ENCODE peak calls at places on chromosomes 13 and 19, in ten cellular contexts. Y, Z, E, F, V, I, A, B, G and J are unnamed samples.

GRCh38 chr19:5943623-5944022 is 29.6 kb downstream of the CAPS start:
- DNase-seq in Y (peak; percentile 73), Z (no peak), A (no peak), V (no peak), G (no peak), E (no peak), B (no peak), F (peak; percentile 82), I (no peak), J (peak; percentile 45)

GRCh38 chr19:15108145-15108844 is 1.1 kb downstream of the SYDE1 start:
- DNase-seq in Y (peak; percentile 21), E (no peak), I (no peak), Z (no peak), B (no peak), G (no peak), V (no peak), A (no peak), F (no peak), J (peak; percentile 52)

GRCh38 chr13:42991892-42992584 is at the start of gene EPSTI1:
- DNase-seq in I (no peak), A (peak; percentile 58), E (peak; percentile 52), G (no peak), F (peak; percentile 74), Z (peak; percentile 5), V (peak; percentile 92), B (peak; percentile 75), Y (peak; percentile 79), J (peak; percentile 44)

GRCh38 chr19:16118489-16119033 is 6.9 kb downstream of the RAB8A start:
- DNase-seq in F (no peak), B (no peak), E (no peak), I (no peak), V (no peak), Y (no peak), G (peak; percentile 35), A (no peak), Z (no peak), J (no peak)

GRCh38 chr19:19644054-19644388 is 564 bp upstream of the GMIP start:
- DNase-seq in A (no peak), Y (no peak), B (no peak), I (no peak), E (no peak), Z (no peak), F (no peak), G (no peak), V (no peak), J (no peak)

GRCh38 chr19:35153701-35154534 is 617 bp upstream of the FXYD5 start:
- DNase-seq in V (peak; percentile 89), A (peak; percentile 48), F (no peak), Y (peak; percentile 48), B (no peak), I (peak; percentile 95), E (no peak), Z (no peak), G (no peak), J (no peak)

GRCh38 chr13:104477256-104477655 is 1411.0 kb upstream of the SLC10A2 start:
- DNase-seq in G (no peak), I (no peak), A (no peak), Z (no peak), Y (no peak), B (no peak), E (no peak), F (no peak), V (no peak), J (no peak)

GRCh38 chr13:97339019-97339988 is 94.7 kb upstream of the RAP2A start:
- DNase-seq in F (peak; percentile 98), E (no peak), V (no peak), A (no peak), G (no peak), Y (peak; percentile 95), I (no peak), B (peak; percentile 66), Z (peak; percentile 38), J (no peak)

GRCh38 chr13:101190337-101190736 is 226.0 kb downstream of the NALCN start:
- DNase-seq in F (no peak), V (no peak), I (no peak), A (no peak), Y (peak; percentile 5), E (no peak), G (no peak), B (no peak), Z (no peak), J (no peak)

GRCh38 chr13:65287405-65287804 is 1942.7 kb downstream of the PCDH9 start:
- DNase-seq in I (no peak), V (no peak), Y (no peak), Z (no peak), F (no peak), E (no peak), A (no peak), B (no peak), G (no peak), J (no peak)

GRCh38 chr13:30222253-30222652 is 85.1 kb downstream of the KATNAL1 start:
- DNase-seq in Y (no peak), E (no peak), Z (no peak), A (no peak), V (no peak), I (no peak), G (no peak), B (no peak), F (peak; percentile 45), J (no peak)

GRCh38 chr19:11198769-11199469 is 1.6 kb upstream of the KANK2 start:
- DNase-seq in Z (no peak), E (no peak), V (no peak), Y (no peak), A (no peak), F (no peak), I (no peak), G (no peak), B (no peak), J (no peak)
- H3K4me1 ChIP-seq in Z (peaks cover 51% of the 10 kb centered on the region), E (peaks cover 55% of the 10 kb centered on the region), V (peaks cover 45% of the 10 kb centered on the region), Y (peaks cover 13% of the 10 kb centered on the region), A (peaks cover 12% of the 10 kb centered on the region), F (peaks cover 27% of the 10 kb centered on the region), I (peaks cover 51% of the 10 kb centered on the region), G (peaks cover 13% of the 10 kb centered on the region), B (peaks cover 7% of the 10 kb centered on the region), J (peaks cover 19% of the 10 kb centered on the region)

GRCh38 chr19:292281-292884 is 1.2 kb upstream of the PLPP2 start:
- DNase-seq in I (no peak), Y (no peak), B (no peak), Z (no peak), G (no peak), F (no peak), V (no peak), A (no peak), E (no peak), J (no peak)

GRCh38 chr19:290539-291521 is at the start of gene PLPP2:
- DNase-seq in Y (peak; percentile 38), A (no peak), V (peak; percentile 87), G (no peak), B (no peak), Z (no peak), I (peak; percentile 40), E (peak; percentile 78), F (no peak), J (no peak)

GRCh38 chr19:292951-293350 is 1.7 kb upstream of the PLPP2 start:
- DNase-seq in A (no peak), G (no peak), I (no peak), V (no peak), B (no peak), F (no peak), Y (no peak), Z (no peak), E (no peak), J (no peak)

GRCh38 chr19:289651-290538 is 1.3 kb downstream of the PLPP2 start:
- DNase-seq in B (no peak), Z (no peak), E (peak; percentile 59), A (peak; percentile 37), F (peak; percentile 25), G (no peak), Y (peak; percentile 31), V (no peak), I (peak; percentile 83), J (no peak)

DNA sequence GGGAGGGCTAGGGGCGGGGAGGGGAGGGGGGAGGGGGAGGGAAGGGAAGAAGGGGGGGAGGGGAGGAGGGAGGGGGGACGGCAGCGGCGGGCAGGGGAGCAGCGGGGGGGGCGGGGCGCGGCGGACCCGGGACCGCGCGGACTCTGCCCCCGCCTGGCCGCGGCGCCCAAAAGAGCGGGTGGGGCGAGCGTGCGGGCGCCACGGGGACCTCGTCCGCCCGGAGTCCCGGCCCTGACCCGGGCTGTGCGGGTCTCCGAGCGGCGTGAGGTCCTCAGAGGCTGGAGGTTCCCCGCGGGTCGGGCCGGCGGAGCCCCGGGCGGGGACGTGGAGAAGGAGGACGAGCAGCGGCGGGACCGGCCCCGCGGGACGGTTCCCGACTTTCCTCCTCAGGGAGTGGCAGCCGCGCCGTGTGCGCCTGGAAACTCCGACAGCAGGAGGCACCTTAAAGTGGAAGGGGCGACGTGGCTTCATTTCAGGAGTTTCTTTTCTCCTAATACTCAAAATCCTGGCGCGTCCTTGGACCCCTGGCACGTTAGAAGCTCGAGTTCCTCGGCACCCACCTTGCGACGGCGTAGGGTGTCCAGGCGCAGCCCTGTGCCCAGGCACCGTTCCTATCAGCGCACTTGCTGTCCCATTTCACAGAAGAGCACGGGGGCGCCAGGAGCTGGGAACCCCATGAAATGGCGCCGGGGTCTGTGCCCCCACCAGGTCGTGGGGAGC is 518 bp upstream of the PLPP2 start:
- DNase-seq in G (no peak), Z (no peak), E (no peak), B (no peak), F (no peak), V (no peak), I (no peak), Y (no peak), A (no peak), J (no peak)
- H3K4me3 ChIP-seq in G (peak overlapping the region; percentile 23), Z (no peak overlapping the region), E (no peak overlapping the region), B (peak overlapping the region; percentile 16), F (peak overlapping the region; percentile 13), V (peak overlapping the region; percentile 33), I (peak overlapping the region; percentile 87), Y (no peak overlapping the region), A (no peak overlapping the region), J (no peak overlapping the region)

DNA sequence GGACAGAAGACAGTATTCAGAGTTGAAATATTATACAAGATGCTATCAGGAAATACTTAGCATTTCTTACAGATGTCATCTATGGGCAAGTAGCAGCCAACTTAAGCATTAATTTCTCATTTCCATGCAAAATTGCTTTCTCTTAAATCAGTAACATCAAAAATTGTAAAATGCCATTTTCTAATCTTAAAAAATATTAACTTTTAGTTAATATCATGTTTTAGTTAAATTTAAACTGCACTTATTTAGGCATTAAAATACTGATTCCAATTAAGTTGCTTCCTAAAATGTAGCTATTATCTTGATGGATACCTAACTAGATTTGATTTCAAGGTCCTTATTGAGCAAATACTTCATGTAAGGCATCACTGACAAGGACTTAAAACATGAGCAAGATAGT is 27.8 kb downstream of the METTL21C start:
- DNase-seq in E (no peak), F (no peak), Z (no peak), G (no peak), Y (no peak), A (no peak), B (no peak), V (no peak), I (no peak), J (no peak)
- H3K9me3 ChIP-seq in E (no peaks in the 10 kb centered on the region), F (peaks cover 2% of the 10 kb centered on the region), Z (no peaks in the 10 kb centered on the region), G (peaks cover 13% of the 10 kb centered on the region), Y (no peaks in the 10 kb centered on the region), A (no peaks in the 10 kb centered on the region), B (no peaks in the 10 kb centered on the region), V (no peaks in the 10 kb centered on the region), I (no peaks in the 10 kb centered on the region), J (no peaks in the 10 kb centered on the region)

DNA sequence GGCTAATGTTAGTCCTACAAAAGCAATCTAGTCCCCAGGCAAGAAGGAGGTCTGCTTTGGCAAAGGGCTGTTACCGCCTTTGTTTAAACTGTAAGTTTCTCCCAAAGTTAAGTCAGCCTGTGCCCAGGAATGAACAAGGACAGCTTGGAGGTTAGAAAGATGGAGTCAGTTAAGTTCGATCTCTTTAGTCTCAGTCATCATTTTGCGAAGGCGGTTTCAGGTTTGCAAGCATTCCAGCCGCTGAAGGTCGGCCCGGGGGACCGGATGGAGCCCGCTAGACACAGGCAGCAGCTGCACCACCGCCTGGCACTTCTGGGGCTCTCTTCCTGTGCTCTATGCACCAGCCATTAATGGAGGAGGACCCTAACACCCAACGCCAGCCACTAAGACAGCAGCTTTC is 91.3 kb downstream of the STK24 start:
- DNase-seq in E (no peak), G (no peak), A (no peak), B (no peak), I (no peak), Z (no peak), Y (no peak), F (no peak), V (no peak), J (peak; percentile 48)
- H3K4me1 ChIP-seq in E (peaks cover 65% of the 10 kb centered on the region), G (peaks cover 47% of the 10 kb centered on the region), A (peaks cover 57% of the 10 kb centered on the region), B (peaks cover 29% of the 10 kb centered on the region), I (peaks cover 81% of the 10 kb centered on the region), Z (peaks cover 38% of the 10 kb centered on the region), Y (peaks cover 72% of the 10 kb centered on the region), F (peaks cover 47% of the 10 kb centered on the region), V (peaks cover 55% of the 10 kb centered on the region), J (peaks cover 49% of the 10 kb centered on the region)